ENCODE peak calls at places on chromosomes 7 and 10, in four cellular contexts. O is HepG2, P is GM12878, B is K562. F is an unnamed sample.
A peak's percentile ranks its signal among the peaks of the same experiment; 100 is the strongest.

GRCh38 chr7:5827755-5828154 is 46.3 kb upstream of the RNF216 start:
- DNase-seq in P (no peak), O (peak; percentile 25), B (peak; percentile 24), F (peak; percentile 60)

GRCh38 chr7:130721486-130722277 is 12.3 kb downstream of the KLF14 start:
- DNase-seq in P (no peak), O (peak; percentile 49), B (peak; percentile 77), F (peak; percentile 70)

GRCh38 chr10:49349390-49349789 is 46.5 kb downstream of the DRGX start:
- DNase-seq in P (no peak), O (no peak), B (no peak), F (no peak)

GRCh38 chr7:29318853-29319718 is 124.5 kb downstream of the CHN2 start:
- DNase-seq in O (no peak), B (no peak), P (no peak), F (no peak)

GRCh38 chr10:16521311-16522016 is at the start of gene C1QL3:
- DNase-seq in P (no peak), B (no peak), O (no peak), F (peak; percentile 60)

GRCh38 chr10:131997366-131998049 is 15.8 kb upstream of the BNIP3 start:
- DNase-seq in B (no peak), O (peak; percentile 92), P (no peak), F (peak; percentile 57)

GRCh38 chr7:50653997-50654425 is 88.8 kb upstream of the DDC start:
- DNase-seq in B (no peak), P (no peak), O (no peak), F (no peak)

GRCh38 chr7:108347616-108348015 is 108.6 kb downstream of the NRCAM start:
- DNase-seq in B (peak; percentile 18), P (no peak), O (peak; percentile 27), F (peak; percentile 79)

GRCh38 chr7:144659211-144659610 is 176.6 kb downstream of the TPK1 start:
- DNase-seq in O (no peak), B (no peak), P (no peak), F (no peak)

GRCh38 chr10:74450623-74451022 is 299.6 kb downstream of the ADK start:
- DNase-seq in O (no peak), P (no peak), B (no peak), F (no peak)

GRCh38 chr10:74451127-74451829 is 300.3 kb downstream of the ADK start:
- DNase-seq in P (no peak), B (no peak), O (no peak), F (no peak)

DNA sequence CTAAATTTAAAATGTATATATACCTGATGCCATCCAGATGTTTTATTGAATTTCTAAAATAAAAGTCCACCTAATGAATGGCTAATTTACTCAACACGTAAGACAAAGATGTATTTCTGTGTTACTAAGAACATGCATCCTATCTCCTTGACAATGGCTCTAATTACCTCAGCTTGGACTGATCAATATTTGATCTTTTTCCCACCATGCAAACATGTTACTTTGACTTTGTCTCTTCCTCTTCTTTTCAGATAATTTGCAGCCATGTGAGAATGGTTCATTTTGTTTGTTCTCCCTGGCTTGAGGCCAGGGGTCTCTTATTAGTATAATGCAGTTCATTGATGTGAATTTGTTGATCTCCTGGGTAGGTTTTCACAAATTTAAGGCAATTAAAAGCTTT is 302.1 kb downstream of the ADK start:
- DNase-seq in B (no peak), O (peak; percentile 41), P (no peak), F (no peak)
- TF ChIP-seq TCF7 in B (no peak), O (no peak), P (no peak), F (no peak)

DNA sequence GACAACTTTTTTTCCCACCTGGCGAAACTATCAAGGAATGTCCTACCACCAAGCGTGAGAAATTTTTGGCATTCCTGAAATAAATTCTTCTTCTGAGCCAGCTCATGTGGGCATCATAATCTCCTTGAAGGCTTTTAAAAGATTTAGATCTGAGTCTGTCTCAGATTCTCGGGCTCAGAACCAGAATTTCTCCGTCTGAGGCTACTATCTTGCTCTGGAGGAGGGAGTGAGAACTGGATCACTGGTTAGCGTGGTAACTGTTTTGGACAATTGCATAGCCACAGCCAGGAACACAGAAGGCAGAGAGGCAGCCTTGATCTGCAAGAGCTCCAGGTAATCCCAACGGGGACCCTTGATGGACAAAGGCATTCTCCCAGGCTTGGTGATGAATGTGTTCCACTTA is 1.0 kb upstream of the PLAC9 start:
- DNase-seq in B (no peak), O (no peak), P (no peak), F (no peak)
- TF ChIP-seq TCF7 in B (no peak), O (no peak), P (no peak), F (no peak)

DNA sequence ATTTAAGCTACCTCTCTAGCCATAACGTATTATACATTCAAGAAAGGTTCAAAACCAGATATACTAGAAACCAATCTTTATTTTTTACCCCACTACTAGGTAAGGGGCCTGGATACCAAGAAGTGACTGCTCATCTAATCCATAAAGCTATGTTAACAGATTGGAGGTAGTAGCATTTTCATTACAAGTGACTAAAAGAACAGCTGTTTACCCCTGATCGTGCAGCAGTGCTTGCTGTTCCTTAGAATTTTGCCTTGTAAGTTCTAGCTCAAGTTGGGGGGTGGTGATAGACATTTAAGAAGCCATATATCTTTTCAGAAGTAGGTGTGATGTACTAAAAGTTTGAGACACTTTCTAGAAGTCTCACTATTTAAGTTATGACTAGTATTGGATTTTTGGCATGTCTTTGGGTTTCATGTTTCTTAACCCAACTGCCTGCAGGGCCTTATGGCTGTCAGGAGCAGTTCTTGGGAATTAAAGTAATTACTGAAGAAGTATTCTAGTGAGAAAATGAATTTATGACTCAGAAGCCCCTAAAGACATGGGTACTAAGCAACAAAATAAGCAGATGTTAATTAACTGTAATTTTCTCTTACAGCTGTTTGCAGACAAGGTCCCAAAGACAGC is 2.3 kb downstream of the PPIA start:
- DNase-seq in O (no peak), B (no peak), P (no peak), F (no peak)
- TF ChIP-seq TCF7 in O (no peak), B (no peak), P (no peak), F (no peak)

DNA sequence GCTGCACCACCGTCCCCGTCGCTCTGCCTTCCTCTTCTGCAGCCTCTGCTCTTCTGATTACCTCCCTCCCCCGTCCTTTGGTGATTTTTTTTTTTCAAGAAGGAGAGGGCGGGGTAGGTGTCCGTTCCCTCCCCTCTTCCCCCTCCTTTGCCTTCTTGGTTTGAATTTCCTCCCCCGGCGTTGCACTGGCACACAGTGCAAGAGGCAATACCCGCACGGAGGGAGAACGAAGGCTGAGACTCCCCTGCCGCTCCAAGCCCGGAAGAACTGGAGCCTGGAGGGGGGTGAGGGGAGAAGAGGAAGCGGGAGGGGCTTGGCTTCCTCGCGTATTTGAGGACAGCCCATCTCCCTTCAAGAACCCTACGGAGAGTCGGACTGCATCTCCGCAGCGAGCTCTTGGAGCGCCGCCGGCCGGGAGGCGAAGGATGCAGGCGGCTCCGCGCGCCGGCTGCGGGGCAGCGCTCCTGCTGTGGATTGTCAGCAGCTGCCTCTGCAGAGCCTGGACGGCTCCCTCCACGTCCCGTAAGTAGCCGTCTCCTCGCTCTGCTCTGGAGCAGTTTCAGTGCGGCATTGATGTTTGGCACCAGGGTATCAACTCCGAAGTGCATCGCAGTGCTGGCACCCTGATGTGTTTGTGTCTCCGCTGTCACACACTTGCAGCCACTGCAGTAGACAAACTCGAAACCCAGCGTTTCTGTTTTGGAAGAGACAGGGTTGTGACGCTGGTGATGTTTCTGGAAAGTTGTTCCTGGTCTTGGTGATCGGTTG is at the start of gene CNTNAP2:
- DNase-seq in O (no peak), B (no peak), P (no peak), F (peak; percentile 67)
- TF ChIP-seq TCF7 in O (no peak), B (no peak), P (no peak), F (no peak)

F was measured in WTC11.